ENCODE peak calls at places on chromosome X, in eight cellular contexts. A is fibroblast of lung, J is RWPE1, R is lower lobe of right lung, T is HCT116, Z is DND-41, O is pancreas, G is colonic mucosa. N is an unnamed sample.

GRCh38 chrX:42128020-42128419 is 204.7 kb upstream of the CASK start:
- DNase-seq in T (no peak), A (no peak), O (no peak), Z (peak), G (no peak), J (no peak), R (no peak), N (no peak)

GRCh38 chrX:110965409-110965808 is 130.6 kb upstream of the PAK3 start:
- DNase-seq in G (no peak), Z (no peak), A (peak), R (no peak), O (no peak), J (no peak), T (no peak), N (no peak)

GRCh38 chrX:25105251-25105650 is 89.5 kb upstream of the ARX start:
- DNase-seq in O (no peak), R (no peak), J (no peak), Z (no peak), A (no peak), G (no peak), T (no peak), N (no peak)

GRCh38 chrX:40883021-40883619 is 147.8 kb upstream of the MED14 start:
- DNase-seq in Z (no peak), G (no peak), J (no peak), O (no peak), A (no peak), T (no peak), R (no peak), N (no peak)

GRCh38 chrX:18973527-18974192 is 10.3 kb downstream of the PHKA2 start:
- DNase-seq in J (no peak), Z (no peak), R (no peak), T (no peak), G (peak), A (no peak), O (no peak), N (no peak)

GRCh38 chrX:18828832-18829404 is 121.5 kb downstream of the PPEF1 start:
- DNase-seq in A (peak), O (no peak), R (no peak), J (peak), G (no peak), T (no peak), Z (no peak), N (no peak)

GRCh38 chrX:48665991-48666390 is 17.6 kb upstream of the WAS start:
- DNase-seq in J (no peak), T (no peak), G (no peak), Z (no peak), R (no peak), O (no peak), A (peak), N (no peak)

GRCh38 chrX:150405576-150405975 is 42.5 kb downstream of the MAMLD1 start:
- DNase-seq in T (no peak), J (no peak), Z (no peak), G (no peak), O (no peak), R (no peak), A (no peak), N (no peak)

GRCh38 chrX:39762266-39762841 is 335.4 kb downstream of the BCOR start:
- DNase-seq in A (peak), Z (no peak), J (no peak), O (no peak), G (no peak), T (no peak), R (no peak), N (no peak)

GRCh38 chrX:115531818-115532403 is 29.1 kb upstream of the PLS3 start:
- DNase-seq in R (no peak), A (peak), G (no peak), T (no peak), O (no peak), J (peak), Z (no peak), N (no peak)

GRCh38 chrX:44071847-44072545 is 98.8 kb upstream of the NDP start:
- DNase-seq in A (peak), Z (no peak), J (peak), R (no peak), T (peak), G (no peak), O (no peak), N (no peak)

GRCh38 chrX:143058096-143058495 is 32.4 kb downstream of the SPANXN4 start:
- DNase-seq in T (no peak), R (no peak), G (no peak), Z (no peak), O (no peak), A (no peak), J (no peak), N (no peak)

GRCh38 chrX:17592117-17592516 is 145.2 kb upstream of the SCML1 start:
- DNase-seq in R (no peak), O (no peak), T (no peak), J (no peak), G (no peak), A (peak), Z (no peak), N (no peak)

GRCh38 chrX:119190736-119191282 is 45.3 kb upstream of the PGRMC1 start:
- DNase-seq in J (no peak), A (no peak), O (no peak), T (no peak), R (no peak), Z (no peak), G (no peak), N (no peak)

GRCh38 chrX:119189586-119189985 is 46.5 kb upstream of the PGRMC1 start:
- DNase-seq in G (no peak), O (peak), Z (no peak), J (no peak), A (no peak), R (no peak), T (no peak), N (no peak)

GRCh38 chrX:119190251-119190651 is 45.8 kb upstream of the PGRMC1 start:
- DNase-seq in R (no peak), O (no peak), A (no peak), Z (no peak), T (no peak), G (no peak), J (no peak), N (no peak)

GRCh38 chrX:119189115-119189514 is 47.0 kb upstream of the PGRMC1 start:
- DNase-seq in J (no peak), O (no peak), Z (no peak), A (no peak), T (no peak), G (no peak), R (no peak), N (no peak)

DNA sequence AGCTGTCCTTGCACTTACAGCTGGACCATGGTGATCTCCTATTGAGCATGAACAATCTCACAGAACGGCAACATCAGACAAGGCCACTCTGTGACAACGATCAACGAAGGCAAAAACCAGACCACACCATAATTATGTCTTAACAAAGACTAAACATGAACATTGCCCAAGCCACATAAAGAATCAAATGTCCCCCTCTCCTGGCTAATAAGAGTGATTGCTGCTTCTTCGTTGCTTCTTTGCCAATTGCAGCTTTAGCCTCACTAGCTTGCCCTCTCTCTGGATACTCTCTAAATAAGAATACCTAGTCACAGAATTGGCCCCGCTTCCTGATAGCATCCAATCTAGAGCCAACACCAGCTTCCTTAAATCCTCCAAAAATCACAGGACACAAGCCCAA is 41.5 kb upstream of the PGRMC1 start:
- DNase-seq in A (peak), O (no peak), J (no peak), T (no peak), R (no peak), G (no peak), Z (no peak), N (no peak)
- TF ChIP-seq CTCF in A (peak), O (no peak), J (no peak), T (no peak), R (no peak), G (no peak), Z (peak), N (peak)

GRCh38 chrX:137749282-137749681 is 183.4 kb downstream of the ZIC3 start:
- DNase-seq in J (no peak), O (no peak), A (no peak), G (no peak), Z (no peak), R (no peak), T (no peak), N (no peak)
- H3K27ac ChIP-seq in J (no peak), O (no peak), A (no peak), G (no peak), Z (no peak), R (no peak), T (no peak), N (no peak)

DNA sequence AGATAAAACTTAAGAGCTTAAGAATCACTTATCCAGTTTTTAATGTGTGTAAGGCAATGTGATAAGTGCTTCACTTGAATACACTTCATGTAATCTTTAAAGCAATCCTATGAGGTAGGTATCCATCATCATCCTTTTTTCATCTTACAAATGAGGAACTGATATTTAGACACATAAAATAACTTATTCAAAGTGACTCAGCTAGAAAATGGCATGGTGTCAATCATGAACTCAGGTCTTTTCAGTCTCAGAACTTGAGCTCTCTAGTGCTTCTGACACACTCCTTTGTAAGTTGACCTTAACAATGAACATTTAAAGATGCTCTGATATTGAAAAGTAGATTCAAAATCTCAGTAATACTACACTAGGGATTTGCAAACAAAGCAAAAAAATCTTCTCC is 224.8 kb upstream of the TEX13C start:
- DNase-seq in R (no peak), A (no peak), G (no peak), J (no peak), T (no peak), Z (no peak), O (no peak), N (no peak)
- TF ChIP-seq CTCF in R (no peak), A (no peak), G (no peak), J (no peak), T (no peak), Z (no peak), O (no peak), N (no peak)

GRCh38 chrX:132875705-132876508 is 82.5 kb downstream of the HS6ST2 start:
- DNase-seq in T (no peak), A (no peak), O (no peak), R (no peak), J (no peak), Z (no peak), G (no peak), N (no peak)
- H3K27ac ChIP-seq in T (no peak), A (no peak), O (no peak), R (no peak), J (no peak), Z (no peak), G (no peak), N (no peak)

DNA sequence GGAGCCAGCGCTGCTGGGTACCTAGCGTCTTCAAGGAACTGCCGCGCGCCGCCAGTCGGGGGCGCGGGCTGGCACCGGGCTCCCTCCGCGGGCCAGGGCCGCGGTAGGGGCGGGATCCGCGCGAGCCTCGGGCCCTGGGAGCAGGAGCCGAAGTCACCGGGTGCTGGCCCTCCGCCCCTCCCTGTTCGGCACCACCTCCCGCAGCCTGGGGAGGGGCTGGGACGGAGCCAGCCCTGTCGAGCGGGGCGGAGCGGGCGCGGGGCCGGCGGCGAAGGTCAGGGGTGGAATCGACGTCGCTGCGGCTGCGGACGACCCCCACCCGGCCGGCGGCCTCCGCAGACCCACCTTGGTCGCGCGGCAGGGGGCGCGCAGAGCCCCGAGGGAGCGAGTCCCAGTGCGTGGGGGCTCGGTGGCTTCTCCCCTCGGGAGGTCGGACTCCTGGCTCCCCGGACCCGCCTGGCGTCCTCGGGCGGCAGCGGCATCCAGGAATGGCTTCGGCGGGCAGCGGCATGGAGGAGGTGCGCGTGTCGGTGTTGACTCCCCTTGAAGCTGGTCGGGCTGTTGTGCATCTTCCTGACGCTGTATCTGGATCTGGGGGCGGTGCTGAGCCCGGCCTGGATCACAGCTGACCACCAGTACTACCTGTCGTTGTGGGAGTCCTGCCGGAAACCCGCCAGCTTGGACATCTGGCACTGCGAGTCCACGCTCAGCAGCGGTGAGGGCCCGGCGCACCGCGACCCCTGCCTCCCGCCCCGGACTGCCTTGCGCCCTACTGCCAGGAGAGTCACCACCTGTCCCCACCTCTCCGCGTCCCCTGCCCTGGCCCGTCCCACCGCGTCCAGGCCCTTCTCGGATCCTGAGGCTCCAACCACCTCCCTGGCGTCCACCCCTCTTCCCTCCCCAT is 50.5 kb upstream of the FAM47C start:
- DNase-seq in O (peak), A (peak), Z (no peak), R (peak), G (no peak), T (no peak), J (peak), N (no peak)
- TF ChIP-seq CTCF in O (no peak), A (no peak), Z (no peak), R (no peak), G (no peak), T (no peak), J (no peak), N (no peak)

DNA sequence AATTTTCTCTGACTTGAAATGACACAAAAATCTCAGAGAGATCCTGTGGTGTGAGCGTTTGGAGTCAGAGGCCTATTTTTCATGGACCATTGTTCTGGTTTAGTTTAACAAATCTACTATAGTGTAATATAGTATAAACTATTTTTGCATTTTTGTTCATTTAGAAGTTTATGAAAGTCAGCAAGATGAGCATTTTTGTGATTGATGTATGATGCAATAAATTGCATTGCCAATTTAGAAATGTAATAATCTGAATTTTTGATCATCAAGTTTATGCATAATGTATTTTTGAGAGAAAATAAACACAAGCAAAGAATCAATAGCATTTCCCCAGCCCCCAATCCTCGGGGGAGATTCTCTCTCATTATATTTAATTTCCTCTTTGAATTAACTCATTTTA is 519.5 kb upstream of the FTHL17 start:
- DNase-seq in J (no peak), G (no peak), O (no peak), Z (no peak), T (no peak), R (no peak), A (no peak), N (no peak)
- H3K27ac ChIP-seq in J (no peak), G (no peak), O (no peak), Z (no peak), T (no peak), R (no peak), A (no peak), N (no peak)

N was measured in AG04450.